ENCODE peak calls at places on chromosomes 16 and 17, in eight cellular contexts. J, V, U, I, P, M, W and S are unnamed samples.

GRCh38 chr16:88901718-88902337 is 35.4 kb upstream of the PABPN1L start:
- DNase-seq in J (no peak), V (no peak), U (no peak), I (peak; percentile 34), P (no peak), M (no peak), W (no peak), S (no peak)

GRCh38 chr16:27806986-27807385 is 256.5 kb downstream of the GSG1L start:
- DNase-seq in J (no peak), V (no peak), U (no peak), I (no peak), P (no peak), M (no peak), W (no peak), S (no peak)

GRCh38 chr17:78933025-78933958 is 8.1 kb upstream of the TIMP2 start:
- DNase-seq in J (peak; percentile 87), V (no peak), U (peak; percentile 44), I (peak; percentile 61), P (peak; percentile 90), M (peak; percentile 84), W (peak; percentile 88), S (peak; percentile 64)

GRCh38 chr17:1512351-1512750 is 4.1 kb downstream of the INPP5K start:
- DNase-seq in J (no peak), V (no peak), U (no peak), I (no peak), P (peak; percentile 22), M (no peak), W (no peak), S (no peak)

GRCh38 chr16:84543931-84544776 is 39.7 kb upstream of the MEAK7 start:
- DNase-seq in J (no peak), V (no peak), U (no peak), I (no peak), P (no peak), M (no peak), W (no peak), S (no peak)

GRCh38 chr16:28526201-28527099 is 12.3 kb downstream of the NUPR1 start:
- DNase-seq in J (no peak), V (no peak), U (no peak), I (no peak), P (no peak), M (no peak), W (no peak), S (no peak)

GRCh38 chr17:45705123-45706009 is 78.8 kb upstream of the CRHR1 start:
- DNase-seq in J (no peak), V (no peak), U (no peak), I (peak; percentile 51), P (peak; percentile 91), M (no peak), W (no peak), S (no peak)

GRCh38 chr17:13272296-13272695 is 254.5 kb upstream of the ELAC2 start:
- DNase-seq in J (no peak), V (no peak), U (no peak), I (no peak), P (no peak), M (peak; percentile 24), W (no peak), S (no peak)

GRCh38 chr17:67717192-67717623 is 528 bp upstream of the NOL11 start:
- DNase-seq in J (no peak), V (no peak), U (no peak), I (no peak), P (no peak), M (no peak), W (no peak), S (no peak)

GRCh38 chr16:11348737-11349598 is 3.7 kb downstream of the RMI2 start:
- DNase-seq in J (no peak), V (no peak), U (no peak), I (peak; percentile 31), P (no peak), M (no peak), W (no peak), S (no peak)

DNA sequence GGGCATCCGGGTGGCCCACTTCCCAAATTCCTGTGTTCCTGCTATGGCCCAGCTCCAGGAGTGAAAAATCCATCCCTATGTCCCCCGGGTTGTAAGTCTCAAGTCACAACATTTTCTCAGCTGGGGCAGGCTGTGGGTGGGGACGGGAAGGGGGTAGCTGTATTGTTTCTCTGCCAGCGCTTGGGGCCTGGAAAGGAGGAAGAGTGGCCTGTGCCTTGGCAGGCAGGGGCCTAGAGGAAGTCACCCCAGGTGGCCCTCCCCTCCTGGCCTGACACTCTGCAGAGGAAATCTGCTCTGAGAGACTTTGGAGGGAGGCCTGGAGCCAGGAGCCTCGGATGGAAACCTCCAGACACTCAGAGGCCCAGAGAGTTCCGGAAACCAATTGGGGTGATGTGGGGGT is 10.6 kb upstream of the SCN4A start:
- DNase-seq in J (no peak), V (no peak), U (no peak), I (no peak), P (no peak), M (no peak), W (no peak), S (no peak)
- H3K27ac ChIP-seq in J (no peak overlapping the region), V (peak overlapping the region; percentile 25), U (peak overlapping the region; percentile 63), I (no peak overlapping the region), P (no peak overlapping the region), M (no peak overlapping the region), W (peak overlapping the region; percentile 72), S (peak overlapping the region; percentile 10)

GRCh38 chr16:31107465-31107867 is 720 bp upstream of the BCKDK start:
- DNase-seq in J (no peak), V (no peak), U (no peak), I (no peak), P (no peak), M (no peak), W (no peak), S (no peak)

GRCh38 chr16:31108035-31108793 is at the start of gene BCKDK:
- DNase-seq in J (no peak), V (no peak), U (no peak), I (peak; percentile 65), P (peak; percentile 64), M (peak; percentile 59), W (peak; percentile 88), S (peak; percentile 73)

GRCh38 chr16:31106509-31107464 is 1.4 kb upstream of the BCKDK start:
- DNase-seq in J (no peak), V (no peak), U (no peak), I (no peak), P (no peak), M (no peak), W (no peak), S (no peak)

GRCh38 chr16:31108794-31109558 is 790 bp downstream of the BCKDK start:
- DNase-seq in J (no peak), V (no peak), U (no peak), I (no peak), P (no peak), M (no peak), W (no peak), S (no peak)

DNA sequence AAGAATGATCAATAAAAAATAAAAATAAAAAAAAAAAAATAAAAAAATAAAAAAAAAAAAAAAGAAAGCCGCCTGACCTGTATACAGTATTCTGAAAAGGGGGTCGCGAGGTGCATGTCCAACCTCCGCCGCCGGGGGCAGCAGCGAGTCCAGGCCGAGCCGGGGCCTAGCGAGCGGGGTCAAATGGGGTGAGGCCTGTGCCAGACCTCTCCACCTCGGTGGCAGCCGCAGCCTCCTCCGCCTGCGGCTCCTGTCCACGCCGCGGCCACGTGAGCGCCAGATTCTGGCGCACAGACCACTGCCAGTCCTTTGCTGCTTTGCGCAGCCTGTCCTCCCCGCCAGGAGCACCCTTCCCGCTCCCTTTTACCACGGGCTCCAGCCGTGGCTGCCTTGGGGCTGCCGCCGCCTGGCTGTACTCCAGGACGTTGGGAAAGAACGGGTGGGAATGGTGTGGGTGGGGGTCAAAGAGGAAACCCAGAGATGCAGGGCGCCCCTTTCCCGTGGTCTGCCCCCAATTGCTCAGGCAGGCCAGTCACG is 2.4 kb upstream of the BCKDK start:
- DNase-seq in J (no peak), V (peak; percentile 96), U (peak; percentile 53), I (peak; percentile 79), P (no peak), M (peak; percentile 62), W (peak; percentile 95), S (peak; percentile 88)
- H3K27ac ChIP-seq in J (no peak overlapping the region), V (peak overlapping the region; percentile 71), U (peak overlapping the region; percentile 47), I (no peak overlapping the region), P (peak overlapping the region; percentile 92), M (peak overlapping the region; percentile 40), W (peak overlapping the region; percentile 65), S (peak overlapping the region; percentile 59)

GRCh38 chr17:17959520-17960361 is 12.5 kb downstream of the TOM1L2 start:
- DNase-seq in J (no peak), V (no peak), U (no peak), I (no peak), P (no peak), M (peak; percentile 49), W (no peak), S (no peak)
- H3K27ac ChIP-seq in J (peak overlapping the region; percentile 62), V (peak overlapping the region; percentile 69), U (peak overlapping the region; percentile 49), I (no peak overlapping the region), P (peak overlapping the region; percentile 71), M (peak overlapping the region; percentile 96), W (peak overlapping the region; percentile 71), S (peak overlapping the region; percentile 75)

GRCh38 chr17:61372436-61372835 is 27.2 kb upstream of the TBX2 start:
- DNase-seq in J (no peak), V (no peak), U (no peak), I (no peak), P (no peak), M (no peak), W (no peak), S (no peak)
- H3K27ac ChIP-seq in J (no peak overlapping the region), V (no peak overlapping the region), U (no peak overlapping the region), I (no peak overlapping the region), P (no peak overlapping the region), M (no peak overlapping the region), W (no peak overlapping the region), S (no peak overlapping the region)

GRCh38 chr16:9929836-9930235 is 252.4 kb downstream of the GRIN2A start:
- DNase-seq in J (no peak), V (no peak), U (no peak), I (no peak), P (no peak), M (no peak), W (no peak), S (no peak)
- H3K27ac ChIP-seq in J (no peak overlapping the region), V (no peak overlapping the region), U (no peak overlapping the region), I (no peak overlapping the region), P (no peak overlapping the region), M (no peak overlapping the region), W (no peak overlapping the region), S (no peak overlapping the region)

DNA sequence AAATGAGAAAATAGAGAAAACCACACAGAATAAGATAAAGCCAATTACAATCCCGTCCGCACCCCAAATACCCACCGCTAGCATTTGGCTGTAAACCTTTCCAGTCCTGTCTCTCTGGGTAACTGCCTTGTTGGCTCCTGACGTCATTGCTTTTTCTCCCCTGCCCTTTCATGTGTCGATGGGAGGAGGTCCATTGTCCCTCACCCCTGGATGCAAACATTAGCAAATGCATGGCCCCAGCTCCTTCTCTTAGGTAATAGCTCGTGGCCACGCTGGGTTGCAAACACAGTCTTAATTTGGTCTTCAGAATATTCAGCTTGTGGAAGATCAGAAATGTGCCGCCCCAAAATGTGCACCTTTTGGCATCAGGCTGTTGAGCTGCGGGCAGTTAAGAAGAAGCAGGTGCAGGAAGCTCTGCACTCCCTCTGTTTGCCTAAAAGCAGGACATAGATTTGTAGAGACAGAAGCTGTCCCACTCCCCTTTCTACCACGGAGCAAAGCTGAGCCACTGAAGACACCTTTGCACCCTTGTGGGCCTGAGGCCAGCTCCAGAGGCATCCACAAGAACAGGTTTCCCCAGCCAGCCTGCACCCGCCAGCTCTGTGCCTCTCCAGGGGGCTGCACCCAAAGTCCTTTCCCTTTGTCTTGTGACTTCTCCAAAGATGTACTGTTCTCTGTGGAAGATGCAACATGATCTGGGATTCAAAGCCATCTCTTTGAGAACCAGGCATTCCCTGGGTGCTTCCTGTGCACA is 127.3 kb downstream of the MGAT5B start:
- DNase-seq in J (no peak), V (no peak), U (no peak), I (peak; percentile 64), P (no peak), M (no peak), W (no peak), S (no peak)
- H3K27ac ChIP-seq in J (no peak overlapping the region), V (no peak overlapping the region), U (no peak overlapping the region), I (no peak overlapping the region), P (no peak overlapping the region), M (no peak overlapping the region), W (no peak overlapping the region), S (no peak overlapping the region)

GRCh38 chr16:386641-387156 is 4.9 kb upstream of the PGAP6 start:
- DNase-seq in J (no peak), V (no peak), U (no peak), I (no peak), P (no peak), M (no peak), W (no peak), S (no peak)
- H3K27ac ChIP-seq in J (no peak overlapping the region), V (peak overlapping the region; percentile 52), U (no peak overlapping the region), I (no peak overlapping the region), P (no peak overlapping the region), M (no peak overlapping the region), W (peak overlapping the region; percentile 38), S (no peak overlapping the region)